ENCODE peak calls at places on chromosomes 5 and 9, in eight cellular contexts. One of them, this sample, is unnamed.
A peak's percentile ranks its signal among the peaks of the same experiment; 100 is the strongest.

GRCh38 chr9:121288874-121289553 is 21.1 kb downstream of the GSN start:
- DNase-seq in NB4: no peak
- DNase-seq in left lung: no peak
- DNase-seq in epithelial cell of esophagus: peak; percentile 84
- DNase-seq in fibroblast of lung: peak; percentile 92
- DNase-seq in HFF-Myc: no peak
- DNase-seq in fibroblast of the aortic adventitia: peak; percentile 85
- DNase-seq in brain microvascular endothelial cell: no peak
- DNase-seq in this sample: no peak

GRCh38 chr9:112132356-112132755 is 42.7 kb downstream of the SUSD1 start:
- DNase-seq in NB4: no peak
- DNase-seq in left lung: no peak
- DNase-seq in epithelial cell of esophagus: peak; percentile 30
- DNase-seq in fibroblast of lung: peak; percentile 92
- DNase-seq in HFF-Myc: no peak
- DNase-seq in fibroblast of the aortic adventitia: peak; percentile 1
- DNase-seq in brain microvascular endothelial cell: no peak
- DNase-seq in this sample: no peak

GRCh38 chr9:8809747-8810146 is 1010.2 kb upstream of the DMAC1 start:
- DNase-seq in NB4: no peak
- DNase-seq in left lung: no peak
- DNase-seq in epithelial cell of esophagus: no peak
- DNase-seq in fibroblast of lung: no peak
- DNase-seq in HFF-Myc: no peak
- DNase-seq in fibroblast of the aortic adventitia: no peak
- DNase-seq in brain microvascular endothelial cell: no peak
- DNase-seq in this sample: no peak

GRCh38 chr9:38059233-38059936 is 9.6 kb downstream of the SHB start:
- DNase-seq in NB4: no peak
- DNase-seq in left lung: no peak
- DNase-seq in epithelial cell of esophagus: no peak
- DNase-seq in fibroblast of lung: peak; percentile 80
- DNase-seq in HFF-Myc: no peak
- DNase-seq in fibroblast of the aortic adventitia: peak; percentile 43
- DNase-seq in brain microvascular endothelial cell: no peak
- DNase-seq in this sample: no peak

GRCh38 chr9:73081979-73082657 is 69.5 kb upstream of the ANXA1 start:
- DNase-seq in NB4: peak; percentile 35
- DNase-seq in left lung: no peak
- DNase-seq in epithelial cell of esophagus: peak; percentile 57
- DNase-seq in fibroblast of lung: peak; percentile 32
- DNase-seq in HFF-Myc: peak; percentile 63
- DNase-seq in fibroblast of the aortic adventitia: peak; percentile 76
- DNase-seq in brain microvascular endothelial cell: peak; percentile 37
- DNase-seq in this sample: no peak

GRCh38 chr5:92567831-92568450 is 1013.1 kb downstream of the NR2F1-AS1 start:
- DNase-seq in NB4: no peak
- DNase-seq in left lung: no peak
- DNase-seq in epithelial cell of esophagus: no peak
- DNase-seq in fibroblast of lung: no peak
- DNase-seq in HFF-Myc: no peak
- DNase-seq in fibroblast of the aortic adventitia: no peak
- DNase-seq in brain microvascular endothelial cell: no peak
- DNase-seq in this sample: no peak

GRCh38 chr5:60325870-60326269 is 374.1 kb downstream of the DEPDC1B start:
- DNase-seq in NB4: no peak
- DNase-seq in left lung: no peak
- DNase-seq in epithelial cell of esophagus: no peak
- DNase-seq in fibroblast of lung: no peak
- DNase-seq in HFF-Myc: no peak
- DNase-seq in fibroblast of the aortic adventitia: no peak
- DNase-seq in brain microvascular endothelial cell: no peak
- DNase-seq in this sample: no peak

GRCh38 chr9:107487521-107488399 is 1.8 kb downstream of the KLF4 start:
- DNase-seq in NB4: no peak
- DNase-seq in left lung: peak; percentile 90
- DNase-seq in epithelial cell of esophagus: peak; percentile 70
- DNase-seq in fibroblast of lung: peak; percentile 51
- DNase-seq in HFF-Myc: no peak
- DNase-seq in fibroblast of the aortic adventitia: peak; percentile 75
- DNase-seq in brain microvascular endothelial cell: no peak
- DNase-seq in this sample: peak; percentile 41

GRCh38 chr9:6759114-6759977 is 1.6 kb downstream of the KDM4C start:
- DNase-seq in NB4: peak; percentile 86
- DNase-seq in left lung: no peak
- DNase-seq in epithelial cell of esophagus: peak; percentile 53
- DNase-seq in fibroblast of lung: peak; percentile 88
- DNase-seq in HFF-Myc: peak; percentile 81
- DNase-seq in fibroblast of the aortic adventitia: peak; percentile 88
- DNase-seq in brain microvascular endothelial cell: peak; percentile 74
- DNase-seq in this sample: no peak

GRCh38 chr5:159426694-159427093 is 96.4 kb upstream of the IL12B start:
- DNase-seq in NB4: no peak
- DNase-seq in left lung: no peak
- DNase-seq in epithelial cell of esophagus: no peak
- DNase-seq in fibroblast of lung: no peak
- DNase-seq in HFF-Myc: no peak
- DNase-seq in fibroblast of the aortic adventitia: no peak
- DNase-seq in brain microvascular endothelial cell: no peak
- DNase-seq in this sample: no peak

GRCh38 chr9:124940521-124940893 is 376 bp downstream of the GOLGA1 start:
- DNase-seq in NB4: no peak
- DNase-seq in left lung: no peak
- DNase-seq in epithelial cell of esophagus: no peak
- DNase-seq in fibroblast of lung: no peak
- DNase-seq in HFF-Myc: no peak
- DNase-seq in fibroblast of the aortic adventitia: no peak
- DNase-seq in brain microvascular endothelial cell: no peak
- DNase-seq in this sample: no peak

GRCh38 chr5:79868271-79868670 is 122.8 kb downstream of the MTX3 start:
- DNase-seq in NB4: no peak
- DNase-seq in left lung: no peak
- DNase-seq in epithelial cell of esophagus: no peak
- DNase-seq in fibroblast of lung: no peak
- DNase-seq in HFF-Myc: no peak
- DNase-seq in fibroblast of the aortic adventitia: no peak
- DNase-seq in brain microvascular endothelial cell: no peak
- DNase-seq in this sample: no peak

GRCh38 chr5:181086410-181087229 is 44.3 kb downstream of the OR2V1 start:
- DNase-seq in NB4: no peak
- DNase-seq in left lung: no peak
- DNase-seq in epithelial cell of esophagus: no peak
- DNase-seq in fibroblast of lung: no peak
- DNase-seq in HFF-Myc: no peak
- DNase-seq in fibroblast of the aortic adventitia: no peak
- DNase-seq in brain microvascular endothelial cell: no peak
- DNase-seq in this sample: no peak

GRCh38 chr9:123828449-123828848 is 101.5 kb downstream of the DENND1A start:
- DNase-seq in NB4: no peak
- DNase-seq in left lung: no peak
- DNase-seq in epithelial cell of esophagus: no peak
- DNase-seq in fibroblast of lung: no peak
- DNase-seq in HFF-Myc: no peak
- DNase-seq in fibroblast of the aortic adventitia: no peak
- DNase-seq in brain microvascular endothelial cell: no peak
- DNase-seq in this sample: no peak

GRCh38 chr9:118017607-118018122 is 313.5 kb downstream of the TLR4 start:
- DNase-seq in NB4: no peak
- DNase-seq in left lung: peak; percentile 72
- DNase-seq in epithelial cell of esophagus: no peak
- DNase-seq in fibroblast of lung: no peak
- DNase-seq in HFF-Myc: no peak
- DNase-seq in fibroblast of the aortic adventitia: no peak
- DNase-seq in brain microvascular endothelial cell: no peak
- DNase-seq in this sample: no peak

GRCh38 chr9:22119537-22120167 is 110.5 kb upstream of the CDKN2B start:
- DNase-seq in NB4: no peak
- DNase-seq in left lung: no peak
- DNase-seq in epithelial cell of esophagus: peak; percentile 78
- DNase-seq in fibroblast of lung: no peak
- DNase-seq in HFF-Myc: no peak
- DNase-seq in fibroblast of the aortic adventitia: peak; percentile 68
- DNase-seq in brain microvascular endothelial cell: peak; percentile 63
- DNase-seq in this sample: no peak

DNA sequence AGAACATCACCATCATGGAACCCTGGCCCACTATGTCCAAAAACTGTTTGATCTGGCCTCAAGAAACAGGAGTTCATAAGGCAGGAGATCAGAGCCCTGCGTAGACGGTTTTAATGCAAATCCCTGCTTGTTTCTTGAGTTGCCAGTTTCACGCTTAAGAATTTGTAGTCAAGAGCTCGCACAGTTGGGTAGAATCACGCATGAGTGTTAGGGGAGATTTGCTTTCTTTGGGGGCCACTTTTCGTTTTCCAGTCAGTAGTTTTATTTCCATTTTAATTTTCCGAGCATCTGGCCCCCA is 6.7 kb upstream of the C5orf58 start:
- DNase-seq in NB4: no peak
- DNase-seq in left lung: no peak
- DNase-seq in epithelial cell of esophagus: no peak
- DNase-seq in fibroblast of lung: no peak
- DNase-seq in HFF-Myc: no peak
- DNase-seq in fibroblast of the aortic adventitia: no peak
- DNase-seq in brain microvascular endothelial cell: no peak
- DNase-seq in this sample: no peak
- TF ChIP-seq CTCF in NB4: no peak
- TF ChIP-seq CTCF in left lung: no peak
- TF ChIP-seq CTCF in epithelial cell of esophagus: no peak
- TF ChIP-seq CTCF in fibroblast of lung: no peak
- TF ChIP-seq CTCF in HFF-Myc: no peak
- TF ChIP-seq CTCF in fibroblast of the aortic adventitia: no peak
- TF ChIP-seq CTCF in brain microvascular endothelial cell: no peak
- TF ChIP-seq CTCF in this sample: no peak

DNA sequence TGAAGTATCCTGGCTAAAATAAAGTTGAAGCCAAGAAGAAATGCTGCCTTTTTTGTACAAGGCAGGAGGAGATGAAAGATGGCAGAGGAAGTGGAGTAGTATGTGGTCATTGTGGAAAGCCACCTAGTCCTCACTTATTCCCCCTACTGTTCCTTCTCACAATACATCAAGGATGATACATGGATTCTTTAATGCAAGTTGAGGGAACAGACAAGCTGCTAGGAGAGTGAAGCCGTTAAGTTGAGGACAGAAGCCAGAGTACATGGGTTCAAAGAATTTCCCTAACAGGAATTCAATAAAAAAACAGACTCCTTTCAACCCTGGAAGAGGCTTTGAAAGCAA is 73.8 kb downstream of the MRPS27 start:
- DNase-seq in NB4: peak; percentile 16
- DNase-seq in left lung: no peak
- DNase-seq in epithelial cell of esophagus: peak; percentile 54
- DNase-seq in fibroblast of lung: peak; percentile 46
- DNase-seq in HFF-Myc: no peak
- DNase-seq in fibroblast of the aortic adventitia: peak; percentile 56
- DNase-seq in brain microvascular endothelial cell: peak; percentile 25
- DNase-seq in this sample: no peak
- TF ChIP-seq CTCF in NB4: no peak
- TF ChIP-seq CTCF in left lung: no peak
- TF ChIP-seq CTCF in epithelial cell of esophagus: peak; percentile 50
- TF ChIP-seq CTCF in fibroblast of lung: no peak
- TF ChIP-seq CTCF in HFF-Myc: no peak
- TF ChIP-seq CTCF in fibroblast of the aortic adventitia: peak; percentile 48
- TF ChIP-seq CTCF in brain microvascular endothelial cell: peak; percentile 73
- TF ChIP-seq CTCF in this sample: no peak

DNA sequence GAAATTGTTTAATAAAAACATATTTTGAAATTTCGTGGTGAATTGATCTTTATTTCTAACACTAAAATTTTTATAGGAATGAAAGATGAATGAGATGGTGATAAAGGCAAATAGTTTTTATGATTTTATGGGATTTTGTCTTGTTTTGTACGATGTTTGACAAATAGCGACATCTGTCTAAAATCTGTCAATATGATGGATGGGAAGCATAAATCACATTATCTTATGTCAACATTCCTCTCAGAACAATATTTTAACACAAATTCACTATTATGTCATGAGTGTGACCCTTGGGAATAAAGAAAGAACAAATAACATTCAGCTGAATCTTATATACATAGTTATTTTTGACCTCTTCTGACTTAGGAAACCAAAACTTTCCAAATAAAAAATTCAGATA is 852.0 kb upstream of the CDH6 start:
- DNase-seq in NB4: no peak
- DNase-seq in left lung: no peak
- DNase-seq in epithelial cell of esophagus: no peak
- DNase-seq in fibroblast of lung: no peak
- DNase-seq in HFF-Myc: no peak
- DNase-seq in fibroblast of the aortic adventitia: no peak
- DNase-seq in brain microvascular endothelial cell: no peak
- DNase-seq in this sample: no peak
- TF ChIP-seq CTCF in NB4: no peak
- TF ChIP-seq CTCF in left lung: no peak
- TF ChIP-seq CTCF in epithelial cell of esophagus: no peak
- TF ChIP-seq CTCF in fibroblast of lung: no peak
- TF ChIP-seq CTCF in HFF-Myc: no peak
- TF ChIP-seq CTCF in fibroblast of the aortic adventitia: no peak
- TF ChIP-seq CTCF in brain microvascular endothelial cell: no peak
- TF ChIP-seq CTCF in this sample: no peak

GRCh38 chr9:93193978-93194377 is 10.0 kb downstream of the WNK2 start:
- DNase-seq in NB4: no peak
- DNase-seq in left lung: no peak
- DNase-seq in epithelial cell of esophagus: no peak
- DNase-seq in fibroblast of lung: no peak
- DNase-seq in HFF-Myc: no peak
- DNase-seq in fibroblast of the aortic adventitia: no peak
- DNase-seq in brain microvascular endothelial cell: no peak
- DNase-seq in this sample: no peak

GRCh38 chr9:93192721-93193372 is 8.9 kb downstream of the WNK2 start:
- DNase-seq in NB4: no peak
- DNase-seq in left lung: peak; percentile 39
- DNase-seq in epithelial cell of esophagus: no peak
- DNase-seq in fibroblast of lung: no peak
- DNase-seq in HFF-Myc: no peak
- DNase-seq in fibroblast of the aortic adventitia: no peak
- DNase-seq in brain microvascular endothelial cell: no peak
- DNase-seq in this sample: no peak

GRCh38 chr9:93194584-93194983 is 10.6 kb downstream of the WNK2 start:
- DNase-seq in NB4: no peak
- DNase-seq in left lung: no peak
- DNase-seq in epithelial cell of esophagus: no peak
- DNase-seq in fibroblast of lung: no peak
- DNase-seq in HFF-Myc: no peak
- DNase-seq in fibroblast of the aortic adventitia: no peak
- DNase-seq in brain microvascular endothelial cell: no peak
- DNase-seq in this sample: no peak

GRCh38 chr9:93191354-93191660 is 7.4 kb downstream of the WNK2 start:
- DNase-seq in NB4: no peak
- DNase-seq in left lung: peak; percentile 20
- DNase-seq in epithelial cell of esophagus: no peak
- DNase-seq in fibroblast of lung: no peak
- DNase-seq in HFF-Myc: no peak
- DNase-seq in fibroblast of the aortic adventitia: no peak
- DNase-seq in brain microvascular endothelial cell: no peak
- DNase-seq in this sample: no peak

DNA sequence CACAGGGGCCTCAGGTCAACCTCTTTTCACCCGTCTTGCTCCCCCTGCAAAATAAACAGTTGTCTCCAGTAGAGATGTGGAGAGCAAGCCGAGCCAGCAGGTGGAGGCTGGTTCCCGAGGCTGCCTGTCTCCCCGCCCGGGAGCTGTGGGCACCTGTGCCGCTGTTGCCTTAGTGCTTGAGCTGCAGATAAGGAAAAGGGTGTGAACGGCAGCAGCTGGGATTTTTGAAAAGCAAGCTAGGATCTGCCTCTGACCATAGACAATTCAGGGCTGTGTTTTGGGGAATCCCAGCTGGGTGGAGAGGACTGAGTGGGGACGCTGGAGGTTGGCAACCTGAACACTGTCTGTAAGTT is 9.4 kb downstream of the WNK2 start:
- DNase-seq in NB4: no peak
- DNase-seq in left lung: peak; percentile 58
- DNase-seq in epithelial cell of esophagus: peak; percentile 21
- DNase-seq in fibroblast of lung: no peak
- DNase-seq in HFF-Myc: no peak
- DNase-seq in fibroblast of the aortic adventitia: no peak
- DNase-seq in brain microvascular endothelial cell: no peak
- DNase-seq in this sample: no peak
- TF ChIP-seq CTCF in NB4: no peak
- TF ChIP-seq CTCF in left lung: no peak
- TF ChIP-seq CTCF in epithelial cell of esophagus: peak; percentile 40
- TF ChIP-seq CTCF in fibroblast of lung: no peak
- TF ChIP-seq CTCF in HFF-Myc: no peak
- TF ChIP-seq CTCF in fibroblast of the aortic adventitia: no peak
- TF ChIP-seq CTCF in brain microvascular endothelial cell: no peak
- TF ChIP-seq CTCF in this sample: no peak

This sample was measured in activated B cell treated with CpG ODN at 0.5 μM for 24 hours.